ENCODE peak calls at places on chromosomes 4 and X, in seven cellular contexts. P is stimulated activated CD4-positive, alpha-beta T cell treated with anti-CD3 and anti-CD28 coated beads, Interleukin-1b, Interleukin-23, amount 100 ng/mL, for 4 hours; R is AG08395; Q is HT1080; S is activated CD4-positive, alpha-beta T cell treated with anti-CD3 and anti-CD28 coated beads, Interleukin-2, amount 10 ng/mL, durations not matched to agents 7 days and 5 days; V is dorsolateral prefrontal cortex; Z is immature natural killer cell. B is an unnamed sample.

GRCh38 chr4:183532823-183533222 is 28.0 kb downstream of the ING2 start:
- DNase-seq in P (no peak), Z (no peak), V (no peak), Q (peak), S (no peak), R (no peak), B (no peak)

GRCh38 chr4:8640816-8641215 is 48.3 kb downstream of the CPZ start:
- DNase-seq in V (no peak), Q (no peak), P (no peak), Z (no peak), R (no peak), S (no peak), B (no peak)

GRCh38 chr4:158810487-158811215 is 41.8 kb downstream of the FNIP2 start:
- DNase-seq in R (peak), V (no peak), P (no peak), Q (peak), Z (no peak), S (no peak), B (no peak)

GRCh38 chr4:47855350-47855749 is 17.5 kb upstream of the CORIN start:
- DNase-seq in P (no peak), V (no peak), Z (no peak), S (no peak), Q (no peak), R (peak), B (no peak)

GRCh38 chrX:138026211-138026610 is 460.3 kb downstream of the ZIC3 start:
- DNase-seq in Q (peak), V (no peak), P (no peak), S (no peak), Z (no peak), R (peak), B (no peak)

GRCh38 chr4:177907736-177908424 is 465.6 kb upstream of the AGA start:
- DNase-seq in R (no peak), V (no peak), P (no peak), Q (no peak), Z (no peak), S (no peak), B (no peak)

GRCh38 chrX:138925330-138925729 is 213.8 kb upstream of the FGF13 start:
- DNase-seq in Z (no peak), S (no peak), R (peak), V (no peak), Q (peak), P (no peak), B (no peak)

GRCh38 chr4:30269850-30270249 is 450.3 kb upstream of the PCDH7 start:
- DNase-seq in V (no peak), Z (no peak), Q (no peak), R (no peak), P (no peak), S (no peak), B (no peak)

GRCh38 chr4:52369649-52370048 is 289.5 kb downstream of the USP46 start:
- DNase-seq in P (no peak), S (no peak), R (no peak), Z (no peak), V (no peak), Q (no peak), B (no peak)

GRCh38 chr4:149113804-149114430 is 671.7 kb upstream of the NR3C2 start:
- DNase-seq in R (peak), V (no peak), Z (no peak), S (no peak), P (no peak), Q (peak), B (no peak)

GRCh38 chrX:20913760-20914159 is 460.5 kb upstream of the CNKSR2 start:
- DNase-seq in Q (no peak), R (no peak), S (no peak), P (no peak), V (no peak), Z (no peak), B (peak)

GRCh38 chrX:7159132-7159861 is 11.3 kb upstream of the PUDP start:
- DNase-seq in Q (peak), S (no peak), Z (no peak), R (peak), V (no peak), P (no peak), B (no peak)

GRCh38 chr4:78553526-78554060 is 2.0 kb downstream of the ANXA3 start:
- DNase-seq in R (no peak), P (no peak), Z (no peak), Q (no peak), S (no peak), V (no peak), B (no peak)

GRCh38 chr4:42568610-42569207 is 88.2 kb downstream of the ATP8A1 start:
- DNase-seq in S (peak), V (peak), Q (peak), P (peak), Z (peak), R (peak), B (peak)

GRCh38 chrX:17930850-17931249 is 69.8 kb upstream of the RAI2 start:
- DNase-seq in V (no peak), P (no peak), S (no peak), R (no peak), Q (no peak), Z (no peak), B (no peak)

GRCh38 chr4:169604131-169604900 is 8.1 kb downstream of the NEK1 start:
- DNase-seq in P (no peak), S (peak), Z (no peak), V (no peak), Q (peak), R (peak), B (no peak)

GRCh38 chr4:111037591-111037990 is 414.7 kb upstream of the PITX2 start:
- DNase-seq in V (no peak), R (no peak), S (no peak), P (no peak), Z (no peak), Q (no peak), B (no peak)

GRCh38 chrX:55127692-55128091 is 38.9 kb downstream of the PAGE2 start:
- DNase-seq in Q (peak), V (no peak), P (no peak), R (no peak), S (no peak), Z (no peak), B (no peak)

GRCh38 chr4:1242506-1243450 is 6.2 kb downstream of the CTBP1 start:
- DNase-seq in V (no peak), R (no peak), Z (no peak), Q (no peak), S (no peak), P (no peak), B (no peak)

GRCh38 chrX:154444001-154444754 is at the start of gene FAM50A:
- DNase-seq in Z (peak), P (peak), S (peak), V (peak), R (peak), Q (no peak), B (peak)

GRCh38 chr4:184457530-184458249 is 16.7 kb downstream of the IRF2 start:
- DNase-seq in S (no peak), R (peak), P (no peak), Q (no peak), V (peak), Z (no peak), B (no peak)

GRCh38 chr4:173490817-173491518 is 39.1 kb downstream of the HAND2 start:
- DNase-seq in V (no peak), R (peak), Z (no peak), P (no peak), S (no peak), Q (peak), B (peak)

GRCh38 chrX:39827959-39828358 is 269.8 kb downstream of the BCOR start:
- DNase-seq in S (no peak), P (no peak), R (no peak), Z (no peak), Q (no peak), V (no peak), B (peak)

GRCh38 chr4:23934915-23935314 is 45.1 kb upstream of the PPARGC1A start:
- DNase-seq in Q (peak), V (no peak), S (no peak), Z (no peak), R (peak), P (no peak), B (no peak)

GRCh38 chr4:123325241-123325681 is 71.3 kb upstream of the SPRY1 start:
- DNase-seq in Q (peak), Z (no peak), V (no peak), P (no peak), S (no peak), R (no peak), B (no peak)

B was measured in DND-41.